ENCODE peak calls at places on chromosomes 4 and X, in nine cellular contexts. R, C, Q, J, H, I, K, Z and P are unnamed samples.

GRCh38 chrX:112113460-112113859 is 30.9 kb upstream of the TRPC5 start:
- DNase-seq in Z (no peak), Q (no peak), H (no peak), I (no peak), K (no peak), J (no peak), C (no peak), R (no peak), P (no peak)

GRCh38 chr4:81650871-81651270 is 179.2 kb upstream of the RASGEF1B start:
- DNase-seq in I (no peak), H (no peak), R (no peak), Q (no peak), Z (no peak), J (no peak), K (no peak), C (no peak), P (no peak)

GRCh38 chrX:16851421-16851820 is 18.7 kb downstream of the RBBP7 start:
- DNase-seq in K (no peak), Z (no peak), I (no peak), Q (no peak), R (no peak), C (no peak), J (no peak), H (no peak), P (no peak)

GRCh38 chr4:26032142-26032541 is 118.1 kb downstream of the SMIM20 start:
- DNase-seq in R (no peak), H (no peak), J (no peak), K (no peak), Q (no peak), C (no peak), I (no peak), Z (no peak), P (no peak)

GRCh38 chrX:155048997-155049619 is 21.8 kb downstream of the CMC4 start:
- DNase-seq in J (no peak), K (no peak), Z (no peak), R (no peak), H (peak; percentile 52), Q (peak; percentile 66), C (no peak), I (peak; percentile 59), P (no peak)

GRCh38 chr4:184099541-184099966 is 118.1 kb downstream of the ENPP6 start:
- DNase-seq in H (no peak), J (peak; percentile 79), R (no peak), C (no peak), K (no peak), Z (no peak), I (no peak), Q (no peak), P (no peak)

GRCh38 chrX:24902808-24903207 is 113.0 kb downstream of the ARX start:
- DNase-seq in Z (no peak), I (no peak), C (no peak), K (peak; percentile 16), R (no peak), Q (no peak), H (no peak), J (no peak), P (no peak)

GRCh38 chr4:25958110-25958509 is 44.1 kb downstream of the SMIM20 start:
- DNase-seq in Q (no peak), C (no peak), H (no peak), J (no peak), Z (no peak), I (no peak), R (no peak), K (no peak), P (no peak)

GRCh38 chr4:95289028-95289634 is 259.6 kb downstream of the UNC5C start:
- DNase-seq in C (no peak), Z (no peak), I (no peak), Q (no peak), R (no peak), J (no peak), K (no peak), H (no peak), P (no peak)

GRCh38 chr4:157674699-157675098 is 454.2 kb downstream of the GRIA2 start:
- DNase-seq in I (no peak), Z (no peak), Q (no peak), C (no peak), H (no peak), K (no peak), R (no peak), J (no peak), P (no peak)

GRCh38 chrX:45472968-45473367 is 272.3 kb upstream of the DIPK2B start:
- DNase-seq in H (no peak), I (no peak), C (no peak), R (no peak), J (no peak), K (peak; percentile 70), Q (no peak), Z (no peak), P (no peak)

GRCh38 chrX:134684956-134685355 is 26.7 kb upstream of the PLAC1 start:
- DNase-seq in R (no peak), H (no peak), Q (no peak), J (no peak), C (no peak), Z (no peak), I (no peak), K (no peak), P (no peak)

GRCh38 chrX:20547649-20548051 is 280.9 kb upstream of the RPS6KA3 start:
- DNase-seq in C (peak; percentile 24), J (no peak), K (peak; percentile 39), H (no peak), I (no peak), Q (no peak), Z (no peak), R (peak; percentile 9), P (no peak)

DNA sequence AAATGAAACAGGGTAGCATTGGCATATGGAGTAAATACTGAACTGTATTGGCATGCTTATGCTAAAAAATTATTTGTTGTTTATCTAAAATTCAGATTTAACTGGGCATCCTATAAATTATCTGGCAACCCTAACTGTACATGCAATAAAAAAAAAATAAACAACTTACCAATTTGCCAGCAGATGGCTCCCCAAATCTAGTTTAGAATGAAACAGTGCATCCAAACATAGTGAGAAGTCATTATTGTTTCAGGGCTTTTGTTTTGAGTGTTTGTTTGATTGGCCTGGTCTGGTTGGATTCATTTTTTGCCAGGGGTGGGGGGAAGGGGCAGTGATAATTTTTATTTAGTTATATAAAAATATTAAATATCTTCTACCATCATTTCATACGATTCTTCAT is 12.8 kb upstream of the NSUN7 start:
- DNase-seq in K (peak; percentile 10), C (no peak), R (no peak), I (no peak), J (no peak), Q (no peak), Z (no peak), H (no peak), P (no peak)
- TF ChIP-seq CTCF in K (peak; percentile 35), C (peak; percentile 31), R (no peak), I (no peak), J (no peak), Q (no peak), Z (peak; percentile 76), H (no peak), P (no peak)

DNA sequence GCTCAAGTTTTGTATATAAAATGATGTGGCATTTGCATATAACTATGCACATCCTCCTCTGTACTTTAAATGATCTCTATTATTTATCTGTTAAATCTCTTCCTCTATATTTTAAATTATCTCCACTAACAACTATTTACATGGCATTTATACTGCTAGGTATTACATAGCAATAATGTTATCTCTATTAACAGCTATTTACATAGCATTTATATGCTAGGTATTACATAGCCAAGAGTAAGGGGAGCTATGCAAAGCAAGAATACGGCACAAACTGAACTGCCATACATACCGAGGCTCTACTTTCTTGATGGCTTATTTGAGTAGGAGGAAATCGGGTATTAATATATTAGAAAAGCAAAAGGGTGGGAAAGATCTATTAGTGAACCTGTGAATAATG is 12.7 kb downstream of the RPS6KA6 start:
- DNase-seq in R (no peak), K (no peak), J (no peak), H (no peak), Z (no peak), Q (no peak), I (no peak), C (no peak), P (no peak)
- TF ChIP-seq CTCF in R (no peak), K (no peak), J (no peak), H (no peak), Z (no peak), Q (no peak), I (no peak), C (no peak), P (no peak)

GRCh38 chr4:152708806-152709205 is 29.0 kb upstream of the TMEM154 start:
- DNase-seq in C (no peak), R (no peak), K (no peak), J (no peak), Q (no peak), I (no peak), H (no peak), Z (no peak), P (no peak)

GRCh38 chr4:152708361-152708760 is 28.6 kb upstream of the TMEM154 start:
- DNase-seq in H (no peak), C (no peak), Q (no peak), J (no peak), R (no peak), I (no peak), Z (no peak), K (no peak), P (no peak)

GRCh38 chr4:152705918-152706317 is 26.1 kb upstream of the TMEM154 start:
- DNase-seq in R (no peak), Q (no peak), K (no peak), I (no peak), C (no peak), H (no peak), Z (no peak), J (no peak), P (no peak)

GRCh38 chr4:152707632-152708031 is 27.8 kb upstream of the TMEM154 start:
- DNase-seq in I (no peak), R (no peak), J (no peak), K (no peak), Q (no peak), H (no peak), Z (no peak), C (no peak), P (no peak)

DNA sequence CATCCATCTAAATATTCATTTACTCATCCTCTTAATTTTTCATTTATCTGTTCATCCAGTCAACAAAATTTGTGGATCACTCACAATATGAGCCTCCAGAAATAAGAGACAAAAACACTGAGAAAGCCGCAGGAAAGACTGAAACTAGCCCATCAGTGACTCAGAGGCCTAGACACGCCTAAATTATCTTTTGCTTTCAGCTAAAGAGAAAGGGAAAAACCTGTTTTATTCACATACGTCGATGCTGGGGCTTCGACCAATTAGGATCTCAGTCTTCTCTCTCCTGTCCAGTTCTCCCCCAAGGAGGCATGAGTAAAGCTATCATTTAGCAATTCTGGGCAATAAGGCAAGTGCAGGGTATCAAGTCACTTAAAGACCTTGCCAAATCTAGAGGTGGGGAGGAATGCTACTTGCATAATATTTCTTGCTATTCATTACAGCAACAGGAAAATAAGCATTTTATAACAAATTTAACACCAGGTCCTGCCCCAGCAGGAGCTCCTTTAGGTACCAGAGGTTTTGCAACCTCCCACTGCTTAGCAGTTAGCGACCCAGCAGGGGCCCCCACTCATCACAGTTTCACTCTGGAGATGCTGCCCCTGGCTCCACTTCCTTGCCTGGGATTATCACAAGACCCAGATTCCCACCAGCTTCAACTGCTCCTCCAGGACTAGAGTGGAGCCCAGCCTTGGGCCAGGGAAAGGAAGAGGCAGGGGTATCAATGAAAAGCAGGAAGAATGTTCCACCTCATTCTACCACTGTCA is 30.1 kb upstream of the TMEM154 start:
- DNase-seq in J (no peak), C (no peak), Z (no peak), I (no peak), K (no peak), Q (peak; percentile 7), R (no peak), H (no peak), P (no peak)
- TF ChIP-seq CTCF in J (no peak), C (no peak), Z (no peak), I (no peak), K (no peak), Q (no peak), R (no peak), H (no peak), P (no peak)

GRCh38 chr4:70269674-70270073 is 27.3 kb downstream of the CSN3 start:
- DNase-seq in C (no peak), Z (no peak), J (no peak), Q (no peak), K (no peak), R (no peak), H (no peak), I (no peak), P (no peak)
- TF ChIP-seq CTCF in C (no peak), Z (no peak), J (no peak), Q (no peak), K (no peak), R (no peak), H (no peak), I (peak; percentile 12), P (no peak)